ENCODE peak calls at places on chromosomes 6 and 20, in six cellular contexts. Q is astrocyte of the spinal cord, N is cardiac fibroblast, U is BJ, C is body of pancreas, D is fibroblast of mammary gland. P is an unnamed sample.

GRCh38 chr20:38145094-38146075 is 19.7 kb downstream of the TGM2 start:
- DNase-seq in Q (peak; percentile 52), N (peak; percentile 75), U (no peak), C (no peak), D (peak; percentile 69), P (peak; percentile 39)

GRCh38 chr20:49591217-49591865 is 23.4 kb upstream of the PTGIS start:
- DNase-seq in Q (no peak), N (peak; percentile 37), U (peak; percentile 81), C (no peak), D (no peak), P (no peak)

GRCh38 chr6:43263314-43264178 is 20.3 kb downstream of the TTBK1 start:
- DNase-seq in Q (peak; percentile 50), N (peak; percentile 78), U (no peak), C (peak; percentile 87), D (peak; percentile 56), P (peak; percentile 62)

GRCh38 chr20:22562620-22563019 is 21.8 kb downstream of the FOXA2 start:
- DNase-seq in Q (no peak), N (no peak), U (no peak), C (no peak), D (no peak), P (no peak)

GRCh38 chr6:48917233-48917632 is 545.8 kb downstream of the MMUT start:
- DNase-seq in Q (no peak), N (no peak), U (no peak), C (no peak), D (no peak), P (no peak)

GRCh38 chr20:22925613-22925983 is 109.5 kb upstream of the SSTR4 start:
- DNase-seq in Q (no peak), N (peak; percentile 45), U (no peak), C (no peak), D (peak; percentile 59), P (no peak)

GRCh38 chr6:1190361-1190760 is 121.5 kb upstream of the FOXQ1 start:
- DNase-seq in Q (peak; percentile 69), N (peak; percentile 38), U (peak; percentile 91), C (no peak), D (peak; percentile 89), P (peak; percentile 95)

GRCh38 chr20:49028684-49029083 is 17.4 kb upstream of the CSE1L start:
- DNase-seq in Q (no peak), N (peak; percentile 31), U (no peak), C (no peak), D (peak; percentile 35), P (peak; percentile 55)

GRCh38 chr20:21395666-21396044 is 1.7 kb downstream of the NKX2-4 start:
- DNase-seq in Q (no peak), N (no peak), U (no peak), C (no peak), D (no peak), P (no peak)

GRCh38 chr6:12423852-12424251 is 133.7 kb downstream of the EDN1 start:
- DNase-seq in Q (peak; percentile 28), N (no peak), U (no peak), C (no peak), D (no peak), P (no peak)

GRCh38 chr20:37526238-37526838 is 1.3 kb downstream of the BLCAP start:
- DNase-seq in Q (peak; percentile 53), N (peak; percentile 49), U (no peak), C (peak; percentile 28), D (peak; percentile 40), P (peak; percentile 64)

DNA sequence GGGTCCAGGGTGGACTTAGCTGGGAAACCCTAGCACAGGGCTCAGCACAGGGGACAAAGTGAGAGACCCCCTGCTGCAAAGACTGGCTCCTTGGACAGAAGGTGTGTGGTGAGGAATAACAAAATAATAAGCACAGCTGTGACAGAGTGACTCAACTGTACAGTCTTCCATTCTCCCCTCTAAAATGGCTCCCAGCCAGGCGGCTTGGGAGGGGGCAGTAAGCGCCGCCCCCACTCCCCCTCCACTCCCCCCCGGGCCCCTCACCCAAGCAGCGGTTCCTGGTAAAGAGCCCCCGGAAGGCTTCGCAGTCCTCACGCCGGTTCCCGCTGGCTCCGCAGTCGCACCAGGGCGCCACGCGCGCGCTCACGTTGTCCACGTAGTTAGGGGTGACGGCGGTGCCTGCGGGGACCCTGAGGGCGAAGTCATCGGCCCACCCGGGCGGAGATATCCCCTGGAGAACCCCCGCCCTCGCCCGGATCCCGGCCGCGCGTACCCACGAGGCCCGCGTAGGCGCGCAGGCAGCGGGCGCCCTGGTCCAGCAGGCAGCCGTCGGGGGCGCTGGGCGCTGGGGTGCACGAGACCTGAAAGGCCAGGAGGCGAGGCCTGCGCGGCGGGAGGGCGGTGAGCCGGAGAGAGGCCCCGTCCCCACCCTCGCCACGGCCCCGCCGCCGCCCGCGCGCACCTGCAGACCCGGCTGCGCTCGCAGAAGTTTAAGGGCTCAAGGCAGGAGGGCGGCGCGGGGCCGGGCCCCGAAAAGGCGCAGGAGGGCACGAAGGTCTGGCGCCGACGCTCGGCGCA is 2.7 kb downstream of the GFRA4 start:
- DNase-seq in Q (no peak), N (no peak), U (no peak), C (no peak), D (no peak), P (no peak)
- H3K4me3 ChIP-seq in Q (no peak overlapping the region), N (no peak overlapping the region), U (no peak overlapping the region), C (no peak overlapping the region), D (no peak overlapping the region), P (no peak overlapping the region)

DNA sequence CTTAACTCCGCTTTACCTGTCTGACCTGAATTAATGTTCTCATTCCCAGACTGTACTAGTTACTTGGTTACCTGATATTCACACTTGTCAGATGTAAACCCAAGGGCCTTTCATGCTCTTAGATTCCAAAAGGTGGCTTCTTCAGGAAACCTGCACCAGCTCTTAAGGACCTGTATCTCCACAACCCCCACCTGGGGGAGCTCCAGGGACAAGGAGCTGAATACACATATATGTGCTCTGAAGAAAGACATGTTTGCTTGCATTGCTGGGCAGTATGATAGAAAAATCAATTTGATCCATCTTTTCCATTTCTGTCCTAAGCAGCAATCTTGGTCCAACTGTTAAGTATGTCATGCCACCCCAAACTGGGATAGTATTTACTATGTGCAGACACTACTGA is 64.8 kb upstream of the POU3F2 start:
- DNase-seq in Q (peak; percentile 36), N (peak; percentile 44), U (no peak), C (peak; percentile 34), D (peak; percentile 11), P (no peak)
- TF ChIP-seq CTCF in Q (peak; percentile 28), N (peak; percentile 19), U (no peak), C (no peak), D (peak; percentile 9), P (peak; percentile 7)

GRCh38 chr6:169160091-169160854 is 93.4 kb downstream of the THBS2 start:
- DNase-seq in Q (no peak), N (no peak), U (no peak), C (no peak), D (no peak), P (no peak)

GRCh38 chr6:169161572-169162167 is 92.0 kb downstream of the THBS2 start:
- DNase-seq in Q (no peak), N (no peak), U (no peak), C (no peak), D (no peak), P (no peak)

GRCh38 chr6:169162249-169162967 is 91.2 kb downstream of the THBS2 start:
- DNase-seq in Q (no peak), N (no peak), U (no peak), C (no peak), D (no peak), P (no peak)

GRCh38 chr6:169159331-169159730 is 94.3 kb downstream of the THBS2 start:
- DNase-seq in Q (no peak), N (no peak), U (no peak), C (no peak), D (no peak), P (no peak)

DNA sequence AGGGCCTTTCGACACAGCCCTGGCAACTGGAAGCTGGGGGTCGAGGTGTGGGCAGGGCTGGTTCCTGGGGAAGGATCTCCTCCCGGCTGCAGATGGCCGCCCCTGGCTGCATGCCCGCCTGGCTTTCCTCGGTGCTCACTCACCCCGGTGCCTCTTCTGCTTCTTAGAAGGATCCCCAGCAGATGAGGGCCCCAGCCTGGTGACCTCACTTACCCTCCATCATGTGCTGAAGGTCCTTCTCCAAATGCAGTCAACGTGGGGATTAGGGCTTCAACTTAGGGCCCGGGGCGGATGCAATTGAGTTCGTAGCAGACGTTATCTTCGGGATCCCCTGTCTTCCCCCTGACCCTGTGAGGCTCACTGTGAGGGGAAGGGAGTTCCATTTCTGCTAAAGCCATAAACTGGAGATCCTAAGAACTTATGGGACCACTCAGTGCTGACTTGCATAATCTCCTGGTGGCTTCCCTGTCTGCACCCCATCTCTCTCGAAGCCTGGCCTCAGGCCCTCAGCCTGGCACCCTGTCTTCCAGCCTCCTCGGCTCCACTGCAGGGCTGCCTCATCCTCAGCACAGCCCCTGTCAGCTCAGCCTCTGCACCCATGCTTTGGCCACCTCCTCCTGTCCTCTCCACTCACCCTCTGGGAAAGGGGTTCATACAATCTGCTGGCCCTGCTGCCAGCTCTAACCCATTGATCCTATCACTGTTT is 92.6 kb downstream of the THBS2 start:
- DNase-seq in Q (no peak), N (no peak), U (no peak), C (no peak), D (no peak), P (no peak)
- H3K4me3 ChIP-seq in Q (no peak overlapping the region), N (no peak overlapping the region), U (no peak overlapping the region), C (no peak overlapping the region), D (no peak overlapping the region), P (peak overlapping the region; percentile 13)

GRCh38 chr20:2816583-2817340 is 598 bp downstream of the TMEM239 start:
- DNase-seq in Q (no peak), N (no peak), U (no peak), C (no peak), D (no peak), P (no peak)
- TF ChIP-seq CTCF in Q (no peak), N (no peak), U (no peak), C (no peak), D (no peak), P (no peak)

DNA sequence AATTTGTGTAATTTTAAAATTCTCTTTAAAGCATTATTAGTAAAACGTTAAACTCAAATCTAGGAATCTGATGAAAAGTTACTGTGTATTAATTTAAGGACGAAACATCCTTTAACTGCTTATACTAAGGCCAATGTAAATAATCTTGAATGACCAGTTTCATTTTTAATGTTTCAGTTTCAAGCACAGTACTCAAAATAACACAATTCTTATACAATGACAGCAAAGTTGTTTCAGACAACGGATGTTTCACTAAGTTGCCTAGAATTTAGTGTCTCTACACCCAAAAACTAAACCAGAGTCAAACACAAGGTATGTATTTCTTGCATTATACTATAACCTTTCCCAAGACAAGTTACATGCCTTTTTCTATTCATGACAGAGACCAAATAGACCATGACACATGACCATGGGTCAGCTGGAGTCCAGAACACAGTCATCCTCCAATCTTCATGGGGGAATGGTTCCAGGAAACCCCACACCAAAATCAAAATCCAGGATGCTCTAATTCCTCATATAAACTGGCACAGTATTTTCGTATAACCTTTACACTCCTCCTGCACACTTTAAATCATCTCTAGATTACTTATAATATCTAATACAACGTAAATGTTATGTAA is 7.7 kb downstream of the PHIP start:
- DNase-seq in Q (peak; percentile 26), N (peak; percentile 42), U (no peak), C (no peak), D (peak; percentile 20), P (no peak)
- H3K4me3 ChIP-seq in Q (no peak overlapping the region), N (no peak overlapping the region), U (no peak overlapping the region), C (no peak overlapping the region), D (no peak overlapping the region), P (no peak overlapping the region)